ENCODE peak calls at places on chromosomes 1 and 21, in six cellular contexts. L is brain microvascular endothelial cell, H is coronary artery, C is AG10803, K is ovary, X is body of pancreas. I is an unnamed sample.

GRCh38 chr1:15411593-15412487 is 2.2 kb downstream of the EFHD2 start:
- DNase-seq in L (no peak), H (no peak), C (no peak), K (no peak), X (peak), I (peak)

GRCh38 chr1:202807367-202807925 is 775 bp downstream of the KDM5B start:
- DNase-seq in L (no peak), H (no peak), C (no peak), K (peak), X (peak), I (peak)

GRCh38 chr1:155186266-155186954 is 12.8 kb downstream of the TRIM46 start:
- DNase-seq in L (no peak), H (peak), C (no peak), K (no peak), X (peak), I (no peak)

GRCh38 chr1:171220551-171221175 is 27.6 kb upstream of the FMO1 start:
- DNase-seq in L (peak), H (no peak), C (no peak), K (peak), X (no peak), I (peak)

GRCh38 chr1:70090146-70090545 is 115.2 kb downstream of the LRRC40 start:
- DNase-seq in L (no peak), H (no peak), C (peak), K (no peak), X (no peak), I (peak)

GRCh38 chr1:192904438-192904895 is 95.6 kb downstream of the RGS2 start:
- DNase-seq in L (peak), H (peak), C (peak), K (no peak), X (peak), I (peak)

GRCh38 chr1:91889717-91890459 is 3.9 kb upstream of the TGFBR3 start:
- DNase-seq in L (no peak), H (no peak), C (peak), K (no peak), X (no peak), I (peak)

GRCh38 chr21:34926784-34927548 is 122.1 kb downstream of the RUNX1 start:
- DNase-seq in L (no peak), H (no peak), C (peak), K (no peak), X (peak), I (peak)

GRCh38 chr21:33339938-33340337 is 15.2 kb downstream of the IFNAR1 start:
- DNase-seq in L (no peak), H (no peak), C (peak), K (no peak), X (no peak), I (no peak)

GRCh38 chr1:36567601-36568341 is 85.1 kb upstream of the CSF3R start:
- DNase-seq in L (no peak), H (peak), C (no peak), K (no peak), X (peak), I (no peak)

GRCh38 chr1:37676281-37677243 is 15.8 kb upstream of the CDCA8 start:
- DNase-seq in L (no peak), H (no peak), C (peak), K (peak), X (no peak), I (no peak)

GRCh38 chr1:53334312-53334711 is 6.4 kb upstream of the LRP8 start:
- DNase-seq in L (no peak), H (peak), C (no peak), K (no peak), X (no peak), I (no peak)

GRCh38 chr1:26686795-26687194 is 9.0 kb upstream of the ARID1A start:
- DNase-seq in L (no peak), H (no peak), C (no peak), K (no peak), X (no peak), I (no peak)

GRCh38 chr1:231724876-231725647 is 98.5 kb downstream of the DISC1 start:
- DNase-seq in L (peak), H (no peak), C (peak), K (peak), X (peak), I (peak)

GRCh38 chr1:67761054-67761453 is 72.2 kb downstream of the GNG12 start:
- DNase-seq in L (no peak), H (no peak), C (no peak), K (no peak), X (no peak), I (no peak)

DNA sequence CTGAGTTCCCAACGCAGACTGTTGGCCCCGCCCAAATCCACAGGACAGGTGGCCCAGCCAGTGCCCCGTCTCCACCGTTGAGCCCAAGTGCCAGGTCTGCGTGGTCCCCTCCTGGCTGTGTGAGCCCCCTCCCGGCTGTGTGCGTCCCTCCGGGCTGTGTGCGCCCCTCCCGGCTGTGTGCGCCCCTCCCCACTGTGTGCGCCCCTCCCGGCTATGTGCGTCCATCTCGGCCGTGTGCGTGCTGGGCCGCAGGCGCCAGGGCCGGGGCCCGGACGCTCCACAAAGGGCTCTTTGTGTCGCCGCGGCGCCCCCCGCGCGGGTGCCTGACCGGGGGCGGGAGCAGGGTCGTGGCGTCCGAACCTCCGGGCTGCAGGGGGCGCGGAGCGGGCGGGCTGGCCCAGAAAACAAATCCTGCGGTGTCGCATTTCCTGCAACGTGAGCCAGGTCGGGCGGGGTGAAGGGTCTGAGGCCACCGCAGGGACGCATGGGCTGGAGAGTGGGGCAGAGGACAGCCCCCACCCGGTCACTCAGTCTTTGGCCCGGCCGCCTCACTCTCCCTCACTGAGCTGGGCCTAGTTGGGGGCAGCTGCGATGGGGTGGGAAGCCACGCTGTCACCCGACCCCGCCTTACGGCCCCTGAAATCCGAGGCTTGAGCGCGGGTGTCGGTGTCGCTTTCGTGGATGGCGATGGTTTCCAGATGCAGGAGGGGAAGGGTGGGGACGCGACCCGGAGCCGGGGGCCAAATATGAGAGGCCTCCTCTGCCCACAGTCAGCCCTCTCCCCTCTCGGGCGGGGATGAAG is 18.8 kb downstream of the TNFRSF25 start:
- DNase-seq in L (no peak), H (no peak), C (no peak), K (no peak), X (no peak), I (no peak)
- H3K4me3 ChIP-seq in L (no peak), H (peak), C (no peak), K (no peak), X (no peak), I (no peak)

GRCh38 chr1:151443846-151444790 is 15.2 kb downstream of the POGZ start:
- DNase-seq in L (peak), H (no peak), C (peak), K (no peak), X (peak), I (peak)

DNA sequence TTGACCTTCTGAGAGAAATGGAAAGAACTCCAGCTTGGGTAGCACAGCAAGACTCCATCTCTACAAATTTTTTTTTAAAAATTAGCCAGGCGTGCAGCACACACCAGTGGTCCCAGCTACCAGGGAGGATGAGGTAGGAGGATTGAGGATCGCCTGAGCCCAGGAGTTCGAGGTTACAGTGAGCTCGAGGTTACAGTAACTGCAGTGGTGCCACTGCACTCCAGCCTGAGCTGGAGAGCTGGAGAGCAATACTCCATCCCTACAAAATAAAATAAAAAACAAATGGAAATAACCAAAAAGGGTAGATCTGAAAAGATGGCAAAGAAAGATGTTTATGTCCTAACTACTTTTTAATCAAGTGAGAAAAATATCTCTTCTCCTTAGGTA is 14.5 kb downstream of the POGZ start:
- DNase-seq in L (no peak), H (no peak), C (no peak), K (no peak), X (no peak), I (no peak)
- H3K4me3 ChIP-seq in L (no peak), H (no peak), C (no peak), K (no peak), X (no peak), I (no peak)

DNA sequence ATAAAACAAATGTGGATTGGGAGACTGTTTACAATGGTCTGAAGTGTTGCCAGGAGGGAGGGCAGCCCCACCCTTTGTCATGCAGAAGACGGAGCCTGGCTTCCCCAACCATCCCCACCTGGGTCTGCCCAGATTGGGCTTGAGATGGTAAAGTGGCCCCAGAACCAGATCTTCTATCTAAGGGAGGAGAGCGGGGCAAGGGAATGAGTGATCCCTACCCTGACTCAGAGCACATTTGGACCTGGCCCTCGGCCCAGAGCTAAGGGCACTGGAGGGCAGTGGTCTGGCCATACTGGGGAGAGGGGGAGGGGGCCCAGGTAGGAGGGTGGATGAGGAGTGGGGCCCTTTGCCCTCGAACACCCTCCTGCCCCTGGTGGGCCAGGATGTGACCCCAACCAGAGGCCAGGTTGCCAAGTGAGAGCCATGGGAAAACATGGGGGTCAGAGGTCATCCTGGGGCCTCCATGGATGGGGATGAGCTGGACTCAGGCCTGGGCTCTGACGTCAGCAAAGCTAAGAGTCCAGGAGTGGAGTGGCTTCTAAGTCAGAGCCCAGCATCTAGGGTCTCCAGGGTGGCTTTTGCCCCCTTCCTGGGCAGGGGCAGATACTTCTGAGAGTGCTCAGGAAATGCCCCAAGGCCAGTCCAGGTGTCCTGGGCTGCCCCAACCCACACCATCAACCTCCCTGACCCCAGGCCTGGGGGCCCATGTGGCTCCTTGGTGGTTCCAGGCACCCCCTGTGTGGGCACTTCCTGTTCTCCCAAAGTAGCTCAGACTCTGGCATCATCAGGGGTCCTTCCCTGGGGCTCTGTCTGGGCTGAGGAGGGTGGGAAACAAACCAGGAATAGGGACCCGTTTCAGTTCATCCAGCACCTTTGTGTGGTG is 1.6 kb upstream of the LEFTY1 start:
- DNase-seq in L (no peak), H (no peak), C (no peak), K (no peak), X (peak), I (no peak)
- H3K4me3 ChIP-seq in L (no peak), H (no peak), C (no peak), K (no peak), X (no peak), I (no peak)

GRCh38 chr1:1206376-1207253 is at the start of gene TNFRSF18:
- DNase-seq in L (no peak), H (no peak), C (no peak), K (peak), X (peak), I (no peak)
- H3K4me3 ChIP-seq in L (no peak), H (peak), C (no peak), K (no peak), X (no peak), I (no peak)

GRCh38 chr1:25031601-25031965 is 101.5 kb upstream of the RUNX3 start:
- DNase-seq in L (peak), H (no peak), C (no peak), K (no peak), X (no peak), I (no peak)
- H3K4me3 ChIP-seq in L (no peak), H (no peak), C (no peak), K (no peak), X (no peak), I (no peak)

GRCh38 chr1:33119050-33119449 is 38.1 kb downstream of the AZIN2 start:
- DNase-seq in L (no peak), H (no peak), C (no peak), K (no peak), X (no peak), I (no peak)

GRCh38 chr1:33121728-33122127 is 40.8 kb downstream of the AZIN2 start:
- DNase-seq in L (no peak), H (no peak), C (no peak), K (no peak), X (no peak), I (no peak)

GRCh38 chr1:33119532-33120217 is 38.7 kb downstream of the AZIN2 start:
- DNase-seq in L (no peak), H (no peak), C (peak), K (no peak), X (no peak), I (no peak)

GRCh38 chr1:33122483-33123170 is 41.7 kb downstream of the AZIN2 start:
- DNase-seq in L (no peak), H (no peak), C (no peak), K (no peak), X (no peak), I (no peak)

DNA sequence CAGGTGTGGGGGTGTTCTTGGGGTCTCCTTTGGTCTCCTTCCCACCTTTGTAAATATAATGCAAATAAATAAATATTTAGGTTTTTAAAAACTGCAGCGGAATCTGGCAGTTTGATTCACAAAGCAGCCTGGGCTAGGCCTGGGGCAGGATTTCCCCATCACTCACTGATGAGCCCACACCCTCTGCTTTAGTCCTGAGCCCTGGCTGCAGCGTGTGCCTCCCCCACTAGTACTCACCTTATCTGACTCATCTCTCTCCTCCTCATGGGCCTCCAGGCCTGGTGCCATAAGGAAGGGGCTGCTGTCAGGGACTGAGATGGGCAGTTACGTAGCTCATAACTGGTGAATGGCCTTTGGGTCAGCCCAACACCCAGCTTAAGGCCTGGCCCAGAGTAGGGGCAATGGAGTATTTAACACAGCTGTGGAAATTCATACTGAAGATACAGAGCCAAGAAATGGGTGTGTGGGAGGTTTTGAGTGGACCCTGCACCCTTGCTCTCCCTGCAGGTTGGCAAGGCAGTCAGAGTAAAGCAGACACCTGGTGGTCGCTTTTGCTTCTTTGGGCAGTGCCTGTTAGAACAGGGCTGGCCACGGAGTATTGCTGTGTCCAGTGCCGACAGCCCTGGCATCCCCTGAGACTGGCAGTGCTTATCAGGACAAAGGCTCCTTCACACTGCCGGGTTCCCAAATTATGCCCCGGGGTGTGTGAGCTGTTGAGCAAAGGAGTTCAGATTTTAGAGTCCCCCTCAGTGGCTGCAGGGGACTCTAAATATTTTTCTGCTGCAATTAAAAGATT is 39.7 kb downstream of the AZIN2 start:
- DNase-seq in L (no peak), H (no peak), C (no peak), K (no peak), X (no peak), I (no peak)
- H3K4me3 ChIP-seq in L (no peak), H (no peak), C (no peak), K (no peak), X (no peak), I (no peak)

GRCh38 chr21:37276377-37276776 is 9.2 kb upstream of the VPS26C start:
- DNase-seq in L (no peak), H (no peak), C (no peak), K (no peak), X (no peak), I (no peak)

GRCh38 chr21:37281579-37281978 is 14.4 kb upstream of the VPS26C start:
- DNase-seq in L (no peak), H (no peak), C (no peak), K (no peak), X (no peak), I (no peak)

GRCh38 chr21:37278199-37278598 is 11.1 kb upstream of the VPS26C start:
- DNase-seq in L (no peak), H (no peak), C (no peak), K (no peak), X (no peak), I (no peak)

GRCh38 chr21:37281993-37282392 is 14.9 kb upstream of the VPS26C start:
- DNase-seq in L (no peak), H (no peak), C (no peak), K (no peak), X (peak), I (no peak)
- H3K4me3 ChIP-seq in L (no peak), H (no peak), C (no peak), K (no peak), X (no peak), I (no peak)